ENCODE peak calls at places on chromosomes 7 and 10, in seven cellular contexts. X, N, U, T, J, I and O are unnamed samples.

GRCh38 chr10:19048901-19049300 is 300 bp downstream of the MALRD1 start:
- DNase-seq in N (no peak), T (no peak), I (no peak), U (no peak), X (no peak), J (no peak), O (no peak)

GRCh38 chr10:71697938-71698709 is 21.5 kb downstream of the C10orf105 start:
- DNase-seq in T (no peak), J (no peak), X (peak; percentile 78), I (no peak), U (no peak), N (peak; percentile 38), O (no peak)

GRCh38 chr7:103632005-103632639 is 186.1 kb upstream of the SLC26A5 start:
- DNase-seq in X (no peak), U (no peak), T (no peak), I (no peak), J (no peak), N (no peak), O (no peak)

GRCh38 chr10:44933922-44934321 is 22.8 kb downstream of the TMEM72 start:
- DNase-seq in N (no peak), I (no peak), X (no peak), U (peak; percentile 17), T (no peak), J (no peak), O (no peak)

GRCh38 chr7:33087858-33088257 is 21.3 kb downstream of the RP9 start:
- DNase-seq in N (no peak), I (no peak), X (no peak), U (no peak), T (no peak), J (no peak), O (no peak)

GRCh38 chr10:60032723-60033122 is 126.4 kb upstream of the CCDC6 start:
- DNase-seq in T (peak; percentile 37), N (peak; percentile 23), U (no peak), J (peak; percentile 62), I (peak; percentile 47), X (no peak), O (peak; percentile 30)

GRCh38 chr10:68155615-68156205 is 46.4 kb downstream of the MYPN start:
- DNase-seq in X (no peak), N (no peak), U (no peak), T (no peak), J (no peak), I (no peak), O (no peak)

GRCh38 chr7:76507723-76508406 is 2.5 kb upstream of the UPK3B start:
- DNase-seq in J (no peak), X (no peak), N (no peak), T (no peak), I (no peak), U (no peak), O (no peak)

GRCh38 chr10:36493511-36493880 is 631.9 kb upstream of the ANKRD30A start:
- DNase-seq in I (no peak), J (no peak), U (no peak), T (no peak), X (no peak), N (no peak), O (no peak)

GRCh38 chr7:12389089-12389700 is 14.5 kb downstream of the VWDE start:
- DNase-seq in T (peak; percentile 65), N (no peak), X (peak; percentile 58), J (peak; percentile 59), I (peak; percentile 43), U (no peak), O (peak; percentile 75)

GRCh38 chr10:77501152-77501845 is 136.3 kb downstream of the KCNMA1 start:
- DNase-seq in T (no peak), N (no peak), J (no peak), U (no peak), I (peak; percentile 41), X (no peak), O (no peak)

GRCh38 chr7:31938650-31939049 is 131.6 kb downstream of the PDE1C start:
- DNase-seq in N (no peak), J (no peak), X (no peak), U (no peak), T (no peak), I (no peak), O (no peak)

GRCh38 chr7:128318696-128319095 is 25.0 kb downstream of the RBM28 start:
- DNase-seq in I (no peak), U (no peak), J (no peak), N (no peak), T (no peak), X (no peak), O (no peak)

GRCh38 chr10:75097666-75098285 is 13.7 kb upstream of the SAMD8 start:
- DNase-seq in I (no peak), U (no peak), X (no peak), J (peak; percentile 20), N (no peak), T (no peak), O (no peak)

GRCh38 chr10:27446091-27446918 is 57.8 kb upstream of the RAB18 start:
- DNase-seq in I (peak; percentile 23), N (no peak), J (peak; percentile 3), T (peak; percentile 9), X (no peak), U (no peak), O (no peak)

GRCh38 chr10:71081912-71082311 is 130.5 kb upstream of the UNC5B start:
- DNase-seq in T (no peak), J (no peak), U (peak; percentile 11), X (no peak), N (no peak), I (no peak), O (no peak)

GRCh38 chr7:20532841-20533240 is 82.6 kb upstream of the ABCB5 start:
- DNase-seq in T (no peak), X (no peak), U (no peak), J (no peak), I (no peak), N (no peak), O (no peak)

GRCh38 chr7:24783731-24784130 is 26.5 kb upstream of the GSDME start:
- DNase-seq in J (no peak), T (no peak), X (no peak), I (no peak), U (no peak), N (no peak), O (no peak)

GRCh38 chr10:132094581-132095234 is 29.0 kb downstream of the JAKMIP3 start:
- DNase-seq in I (no peak), T (no peak), U (no peak), N (no peak), J (no peak), X (no peak), O (no peak)

GRCh38 chr7:64544010-64544409 is 18.9 kb downstream of the ZNF680 start:
- DNase-seq in T (no peak), U (no peak), J (no peak), I (no peak), N (no peak), X (no peak), O (no peak)

GRCh38 chr7:91636129-91636724 is 244.3 kb downstream of the MTERF1 start:
- DNase-seq in T (no peak), J (peak; percentile 35), I (peak; percentile 32), X (no peak), U (no peak), N (no peak), O (peak; percentile 47)

GRCh38 chr10:6119423-6119822 is 30.6 kb downstream of the RBM17 start:
- DNase-seq in U (no peak), J (no peak), X (no peak), N (no peak), T (no peak), I (no peak), O (no peak)

GRCh38 chr10:117439243-117439912 is 64.1 kb upstream of the PDZD8 start:
- DNase-seq in U (no peak), N (no peak), I (no peak), T (no peak), J (no peak), X (no peak), O (no peak)

DNA sequence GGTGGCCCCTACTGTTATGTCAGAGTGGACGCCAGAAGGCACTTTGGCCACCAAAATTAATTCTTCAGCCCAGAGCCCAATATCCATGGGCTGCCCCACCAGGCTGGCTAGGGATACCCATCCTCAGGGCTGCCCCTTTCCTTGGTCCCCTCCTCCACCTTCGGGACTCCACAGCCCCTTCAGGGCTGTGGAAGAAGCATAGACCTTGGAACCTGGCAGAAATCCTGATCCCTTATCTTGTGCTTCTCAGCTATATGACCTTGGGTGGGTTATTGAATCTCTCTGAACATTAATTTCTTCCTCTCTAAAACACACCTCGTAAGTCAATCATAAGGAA is 499 bp upstream of the TMUB1 start:
- DNase-seq in N (no peak), J (no peak), T (no peak), U (no peak), I (no peak), X (no peak), O (no peak)
- H3K4me3 ChIP-seq in N (peak overlapping the region; percentile 83), J (peak overlapping the region; percentile 85), T (peak overlapping the region; percentile 94), U (peak overlapping the region; percentile 60), I (peak overlapping the region; percentile 94), X (peak overlapping the region; percentile 89), O (peak overlapping the region; percentile 36)

GRCh38 chr10:130994845-130995244 is 316.7 kb downstream of the TCERG1L start:
- DNase-seq in I (no peak), X (no peak), U (no peak), J (no peak), N (no peak), T (no peak), O (no peak)
- TF ChIP-seq YY1 in I (no peak), X (no peak), U (no peak), J (no peak), N (no peak), T (no peak), O (no peak)

GRCh38 chr10:120019568-120019967 is 127.0 kb downstream of the SEC23IP start:
- DNase-seq in J (no peak), U (no peak), I (no peak), N (no peak), X (no peak), T (no peak), O (no peak)
- H3K9me3 ChIP-seq in J (no peaks in the 10 kb centered on the region), U (no peaks in the 10 kb centered on the region), I (no peaks in the 10 kb centered on the region), N (no peaks in the 10 kb centered on the region), X (no peaks in the 10 kb centered on the region), T (no peaks in the 10 kb centered on the region), O (no peaks in the 10 kb centered on the region)

DNA sequence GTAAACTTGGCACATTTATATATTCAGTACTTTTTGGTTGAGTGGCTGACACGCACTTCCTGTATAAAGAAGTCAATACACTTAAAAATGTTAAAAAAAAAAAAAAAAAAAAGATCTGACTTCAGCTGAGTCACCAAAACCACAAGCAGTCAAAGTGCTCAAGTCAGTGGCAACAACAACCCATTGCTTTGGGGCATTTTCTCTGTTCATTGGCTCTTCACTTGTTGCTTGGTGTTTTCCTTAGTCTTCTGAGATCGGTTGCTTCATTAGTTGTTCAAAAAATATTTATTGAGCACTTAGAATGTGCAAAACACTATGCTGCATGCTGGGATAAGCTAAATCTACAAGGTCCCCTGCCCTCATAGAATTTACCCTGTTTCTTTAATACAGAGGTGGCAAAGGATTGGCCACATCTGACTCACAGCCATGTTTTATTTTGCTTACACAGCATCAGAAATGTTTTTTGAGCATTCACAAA is 63.7 kb downstream of the ZNRF2 start:
- DNase-seq in N (peak; percentile 85), U (no peak), T (no peak), I (peak; percentile 75), J (peak; percentile 30), X (peak; percentile 16), O (peak; percentile 39)
- H3K4me3 ChIP-seq in N (peak overlapping the region; percentile 4), U (no peak overlapping the region), T (peak overlapping the region; percentile 4), I (peak overlapping the region; percentile 24), J (no peak overlapping the region), X (no peak overlapping the region), O (no peak overlapping the region)

GRCh38 chr7:139753693-139754111 is 24.1 kb downstream of the HIPK2 start:
- DNase-seq in T (no peak), U (no peak), J (no peak), N (no peak), X (no peak), I (no peak), O (no peak)
- TF ChIP-seq YY1 in T (no peak), U (no peak), J (no peak), N (no peak), X (no peak), I (no peak), O (no peak)